ENCODE peak calls at places on chromosomes 3 and 15, in nine cellular contexts. G is lung microvascular endothelial cell; Z is naive thymus-derived CD4-positive, alpha-beta T cell; M is NCI-H524 treated with DMSO at 0.1 percent for 48 hours; Y is NCI-H510A treated with DMSO at 0.1 percent for 48 hours; P is NCI-H774; N is left colon; T is mesothelial cell of epicardium; L is kidney epithelial cell. R is an unnamed sample.
A peak's percentile ranks its signal among the peaks of the same experiment; 100 is the strongest.

GRCh38 chr15:40282870-40283614 is at the start of gene ANKRD63:
- DNase-seq in G (no peak), Z (peak; percentile 49), M (no peak), Y (no peak), P (no peak), N (no peak), T (no peak), L (no peak), R (no peak)

GRCh38 chr15:76190767-76191538 is 120.3 kb downstream of the ETFA start:
- DNase-seq in G (peak; percentile 74), Z (peak; percentile 58), M (peak; percentile 30), Y (peak; percentile 32), P (peak; percentile 49), N (peak; percentile 71), T (peak; percentile 63), L (no peak), R (no peak)

GRCh38 chr15:52291204-52291603 is 4.4 kb downstream of the MYO5C start:
- DNase-seq in G (no peak), Z (no peak), M (no peak), Y (no peak), P (no peak), N (no peak), T (no peak), L (no peak), R (no peak)

GRCh38 chr3:185152433-185153169 is at the start of gene C3orf70:
- DNase-seq in G (peak; percentile 54), Z (peak; percentile 4), M (no peak), Y (peak; percentile 67), P (peak; percentile 83), N (peak; percentile 51), T (peak; percentile 37), L (no peak), R (peak; percentile 25)

GRCh38 chr15:68795298-68795848 is 25.3 kb downstream of the ANP32A start:
- DNase-seq in G (peak; percentile 92), Z (peak; percentile 67), M (no peak), Y (no peak), P (no peak), N (peak; percentile 94), T (peak; percentile 44), L (peak; percentile 29), R (no peak)

GRCh38 chr15:66588537-66588936 is 22.7 kb upstream of the LCTL start:
- DNase-seq in G (no peak), Z (no peak), M (no peak), Y (no peak), P (no peak), N (no peak), T (no peak), L (no peak), R (no peak)

GRCh38 chr15:92810418-92811138 is 89.5 kb upstream of the CHD2 start:
- DNase-seq in G (peak; percentile 65), Z (no peak), M (peak; percentile 97), Y (peak; percentile 93), P (peak; percentile 81), N (peak; percentile 73), T (no peak), L (no peak), R (peak; percentile 70)

GRCh38 chr3:42652611-42653302 is 740 bp upstream of the ZBTB47 start:
- DNase-seq in G (peak; percentile 86), Z (no peak), M (no peak), Y (no peak), P (no peak), N (peak; percentile 75), T (no peak), L (peak; percentile 66), R (no peak)

GRCh38 chr15:41971089-41971892 is 1.1 kb downstream of the EHD4 start:
- DNase-seq in G (peak; percentile 84), Z (peak; percentile 60), M (no peak), Y (peak; percentile 83), P (peak; percentile 51), N (peak; percentile 63), T (no peak), L (no peak), R (no peak)

GRCh38 chr3:48601622-48601994 is 6.5 kb upstream of the COL7A1 start:
- DNase-seq in G (no peak), Z (no peak), M (no peak), Y (no peak), P (no peak), N (no peak), T (no peak), L (no peak), R (no peak)

GRCh38 chr3:150080058-150080730 is 109.5 kb upstream of the PFN2 start:
- DNase-seq in G (no peak), Z (no peak), M (no peak), Y (no peak), P (no peak), N (no peak), T (no peak), L (no peak), R (no peak)

GRCh38 chr3:157754415-157754814 is 251.2 kb upstream of the VEPH1 start:
- DNase-seq in G (no peak), Z (no peak), M (no peak), Y (no peak), P (peak; percentile 34), N (no peak), T (no peak), L (no peak), R (no peak)

GRCh38 chr3:112770026-112770626 is 76.5 kb downstream of the CD200R1L start:
- DNase-seq in G (peak; percentile 48), Z (no peak), M (no peak), Y (no peak), P (no peak), N (no peak), T (no peak), L (no peak), R (no peak)

GRCh38 chr15:95013379-95013778 is 782.0 kb downstream of the MCTP2 start:
- DNase-seq in G (no peak), Z (no peak), M (no peak), Y (no peak), P (no peak), N (no peak), T (no peak), L (no peak), R (no peak)

GRCh38 chr3:177597325-177598109 is 400.2 kb upstream of the TBL1XR1 start:
- DNase-seq in G (peak; percentile 77), Z (peak; percentile 53), M (no peak), Y (peak; percentile 83), P (peak; percentile 69), N (no peak), T (no peak), L (peak; percentile 38), R (peak; percentile 84)

GRCh38 chr3:32568953-32569352 is 1.7 kb downstream of the DYNC1LI1 start:
- DNase-seq in G (no peak), Z (no peak), M (no peak), Y (no peak), P (no peak), N (no peak), T (no peak), L (no peak), R (no peak)

GRCh38 chr15:41691471-41691870 is 31.3 kb downstream of the MGA start:
- DNase-seq in G (peak; percentile 33), Z (no peak), M (no peak), Y (no peak), P (no peak), N (no peak), T (no peak), L (no peak), R (no peak)

GRCh38 chr3:183873986-183874385 is 10.7 kb downstream of the PARL start:
- DNase-seq in G (no peak), Z (no peak), M (no peak), Y (no peak), P (no peak), N (no peak), T (no peak), L (no peak), R (no peak)

GRCh38 chr3:148331111-148331818 is 366.4 kb upstream of the AGTR1 start:
- DNase-seq in G (no peak), Z (no peak), M (no peak), Y (no peak), P (no peak), N (no peak), T (no peak), L (no peak), R (no peak)

GRCh38 chr3:142148871-142149860 is at the start of gene TFDP2:
- DNase-seq in G (peak; percentile 91), Z (peak; percentile 86), M (peak; percentile 84), Y (peak; percentile 42), P (peak; percentile 82), N (peak; percentile 90), T (peak; percentile 88), L (no peak), R (peak; percentile 23)

GRCh38 chr3:181715601-181716340 is 4.0 kb downstream of the SOX2 start:
- DNase-seq in G (no peak), Z (no peak), M (no peak), Y (peak; percentile 15), P (peak; percentile 72), N (no peak), T (no peak), L (no peak), R (no peak)